ENCODE peak calls at places on chromosomes 11 and 22, in ten cellular contexts. I is Calu3; T is aorta; F is HT1080; N is GDM1; K is activated naive CD4-positive, alpha-beta T cell treated with anti-CD3 and anti-CD28 coated beads for 36 hours; Y is cardiac muscle cell; X is H4; V is stimulated activated CD4-positive, alpha-beta T cell treated with anti-CD3 and anti-CD28 coated beads, Interleukin-2, amount 100 ng/mL, for 48 hours; Q is fibroblast of mammary gland. P is an unnamed sample.

GRCh38 chr11:47305734-47306483 is 36.0 kb downstream of the MADD start:
- DNase-seq in I (no peak), T (peak; percentile 87), F (no peak), N (no peak), K (no peak), Y (no peak), X (no peak), V (no peak), Q (no peak), P (no peak)

GRCh38 chr22:50523806-50524663 is 1.4 kb downstream of the SCO2 start:
- DNase-seq in I (no peak), T (no peak), F (no peak), N (no peak), K (no peak), Y (no peak), X (no peak), V (no peak), Q (no peak), P (no peak)

GRCh38 chr11:2094354-2095197 is 44.6 kb downstream of the IGF2 start:
- DNase-seq in I (no peak), T (no peak), F (no peak), N (no peak), K (no peak), Y (no peak), X (no peak), V (no peak), Q (no peak), P (no peak)

GRCh38 chr11:35632301-35632700 is 14.0 kb downstream of the FJX1 start:
- DNase-seq in I (no peak), T (no peak), F (peak; percentile 27), N (no peak), K (no peak), Y (no peak), X (no peak), V (no peak), Q (peak; percentile 91), P (no peak)

GRCh38 chr11:118436639-118437045 is 350 bp downstream of the KMT2A start:
- DNase-seq in I (no peak), T (peak; percentile 82), F (no peak), N (no peak), K (peak; percentile 55), Y (peak; percentile 53), X (no peak), V (no peak), Q (peak; percentile 11), P (peak; percentile 32)

GRCh38 chr11:126182787-126183445 is 28.5 kb downstream of the RPUSD4 start:
- DNase-seq in I (no peak), T (peak; percentile 15), F (no peak), N (no peak), K (no peak), Y (no peak), X (no peak), V (no peak), Q (no peak), P (no peak)

GRCh38 chr11:64428685-64429084 is 69.7 kb downstream of the RPS6KA4 start:
- DNase-seq in I (no peak), T (no peak), F (no peak), N (no peak), K (no peak), Y (no peak), X (no peak), V (no peak), Q (no peak), P (no peak)

GRCh38 chr11:119367661-119368120 is 13.8 kb downstream of the USP2 start:
- DNase-seq in I (no peak), T (peak; percentile 53), F (no peak), N (no peak), K (no peak), Y (no peak), X (no peak), V (no peak), Q (peak; percentile 60), P (peak; percentile 88)

GRCh38 chr11:789951-790350 is at the start of gene CEND1:
- DNase-seq in I (no peak), T (no peak), F (no peak), N (no peak), K (no peak), Y (no peak), X (no peak), V (peak; percentile 65), Q (peak; percentile 48), P (no peak)

P was measured in MG63.